ENCODE peak calls at places on chromosomes 5 and 9, in four cellular contexts. F, V, O and W are unnamed samples.
A peak's percentile ranks its signal among the peaks of the same experiment; 100 is the strongest.

GRCh38 chr5:60445427-60445826 is 254.5 kb downstream of the DEPDC1B start:
- DNase-seq in V (no peak), F (no peak), O (no peak), W (no peak)

GRCh38 chr5:51960617-51961115 is 577.4 kb downstream of the ISL1 start:
- DNase-seq in O (no peak), V (peak; percentile 9), F (peak; percentile 12), W (no peak)

GRCh38 chr9:137310190-137311052 is 8.3 kb upstream of the NRARP start:
- DNase-seq in F (no peak), V (no peak), O (no peak), W (peak; percentile 65)

GRCh38 chr5:26813235-26813634 is 225.2 kb downstream of the CDH9 start:
- DNase-seq in V (no peak), F (no peak), O (no peak), W (no peak)

GRCh38 chr9:104073098-104073769 is 20.9 kb upstream of the SMC2 start:
- DNase-seq in F (no peak), O (no peak), V (no peak), W (no peak)

GRCh38 chr5:153425914-153426313 is 64.6 kb upstream of the GRIA1 start:
- DNase-seq in V (peak; percentile 3), F (no peak), O (no peak), W (no peak)

GRCh38 chr9:35311891-35312639 is 150.3 kb downstream of the UNC13B start:
- DNase-seq in F (no peak), V (no peak), O (no peak), W (no peak)

GRCh38 chr9:35649431-35650340 is 1.0 kb downstream of the SIT1 start:
- DNase-seq in V (peak; percentile 77), F (no peak), O (no peak), W (no peak)

GRCh38 chr5:111461261-111461671 is 51.1 kb downstream of the STARD4 start:
- DNase-seq in V (no peak), O (no peak), F (peak; percentile 68), W (no peak)

GRCh38 chr5:154485850-154486426 is 7.9 kb upstream of the HAND1 start:
- DNase-seq in F (no peak), V (no peak), O (no peak), W (peak; percentile 18)

GRCh38 chr9:21576331-21577189 is 94.4 kb upstream of the IFNE start:
- DNase-seq in F (no peak), V (no peak), O (no peak), W (no peak)

GRCh38 chr9:21810388-21810787 is 8.0 kb downstream of the MTAP start:
- DNase-seq in O (no peak), V (no peak), F (no peak), W (no peak)